ENCODE peak calls at places on chromosomes 3 and 15, in six cellular contexts. One of them, this sample, is unnamed.

GRCh38 chr15:27884726-27885125 is 214.4 kb downstream of the OCA2 start:
- DNase-seq in suprapubic skin: no peak
- DNase-seq in A549: no peak
- DNase-seq in heart left ventricle: no peak
- DNase-seq in MM.1S: no peak
- DNase-seq in cardiac fibroblast: no peak
- DNase-seq in this sample: no peak

GRCh38 chr15:43095708-43096347 is 10.0 kb downstream of the UBR1 start:
- DNase-seq in A549: no peak
- DNase-seq in cardiac fibroblast: peak
- DNase-seq in MM.1S: no peak
- DNase-seq in suprapubic skin: no peak
- DNase-seq in heart left ventricle: no peak
- DNase-seq in this sample: no peak

GRCh38 chr3:111944377-111944776 is 34.4 kb upstream of the ABHD10 start:
- DNase-seq in cardiac fibroblast: peak
- DNase-seq in heart left ventricle: no peak
- DNase-seq in A549: no peak
- DNase-seq in suprapubic skin: no peak
- DNase-seq in MM.1S: no peak
- DNase-seq in this sample: no peak

GRCh38 chr3:33437556-33438283 is 2.5 kb downstream of the UBP1 start:
- DNase-seq in cardiac fibroblast: peak
- DNase-seq in MM.1S: no peak
- DNase-seq in suprapubic skin: no peak
- DNase-seq in heart left ventricle: peak
- DNase-seq in A549: no peak
- DNase-seq in this sample: no peak

GRCh38 chr3:181935915-181936314 is 224.2 kb downstream of the SOX2 start:
- DNase-seq in heart left ventricle: no peak
- DNase-seq in suprapubic skin: no peak
- DNase-seq in A549: no peak
- DNase-seq in MM.1S: no peak
- DNase-seq in cardiac fibroblast: no peak
- DNase-seq in this sample: no peak

GRCh38 chr15:74328331-74329056 is 39.0 kb downstream of the CYP11A1 start:
- DNase-seq in cardiac fibroblast: no peak
- DNase-seq in suprapubic skin: no peak
- DNase-seq in heart left ventricle: no peak
- DNase-seq in A549: no peak
- DNase-seq in MM.1S: no peak
- DNase-seq in this sample: no peak

GRCh38 chr15:67397139-67397538 is 123.8 kb upstream of the C15orf61 start:
- DNase-seq in heart left ventricle: no peak
- DNase-seq in A549: no peak
- DNase-seq in MM.1S: no peak
- DNase-seq in cardiac fibroblast: no peak
- DNase-seq in suprapubic skin: no peak
- DNase-seq in this sample: no peak

GRCh38 chr3:171646357-171647133 is 163.7 kb downstream of the PLD1 start:
- DNase-seq in suprapubic skin: no peak
- DNase-seq in cardiac fibroblast: peak
- DNase-seq in MM.1S: peak
- DNase-seq in A549: peak
- DNase-seq in heart left ventricle: peak
- DNase-seq in this sample: no peak

GRCh38 chr15:67156426-67156825 is 91.0 kb downstream of the SMAD3 start:
- DNase-seq in heart left ventricle: no peak
- DNase-seq in suprapubic skin: no peak
- DNase-seq in A549: no peak
- DNase-seq in MM.1S: no peak
- DNase-seq in cardiac fibroblast: no peak
- DNase-seq in this sample: no peak

GRCh38 chr3:66816110-66816761 is 181.9 kb upstream of the KBTBD8 start:
- DNase-seq in cardiac fibroblast: peak
- DNase-seq in A549: peak
- DNase-seq in suprapubic skin: no peak
- DNase-seq in heart left ventricle: no peak
- DNase-seq in MM.1S: peak
- DNase-seq in this sample: no peak

GRCh38 chr15:95458736-95459135 is 871.8 kb upstream of the NR2F2 start:
- DNase-seq in A549: no peak
- DNase-seq in heart left ventricle: no peak
- DNase-seq in suprapubic skin: no peak
- DNase-seq in MM.1S: no peak
- DNase-seq in cardiac fibroblast: no peak
- DNase-seq in this sample: no peak

GRCh38 chr3:31943041-31943440 is 38.0 kb downstream of the OSBPL10 start:
- DNase-seq in A549: no peak
- DNase-seq in heart left ventricle: no peak
- DNase-seq in suprapubic skin: no peak
- DNase-seq in MM.1S: no peak
- DNase-seq in cardiac fibroblast: peak
- DNase-seq in this sample: no peak

GRCh38 chr15:49644364-49644794 is 23.5 kb downstream of the DTWD1 start:
- DNase-seq in heart left ventricle: no peak
- DNase-seq in A549: no peak
- DNase-seq in MM.1S: no peak
- DNase-seq in cardiac fibroblast: no peak
- DNase-seq in suprapubic skin: no peak
- DNase-seq in this sample: no peak

GRCh38 chr3:190458040-190458439 is 8.3 kb upstream of the TMEM207 start:
- DNase-seq in heart left ventricle: no peak
- DNase-seq in MM.1S: no peak
- DNase-seq in suprapubic skin: no peak
- DNase-seq in A549: no peak
- DNase-seq in cardiac fibroblast: peak
- DNase-seq in this sample: no peak

GRCh38 chr3:190455843-190456242 is 6.1 kb upstream of the TMEM207 start:
- DNase-seq in cardiac fibroblast: no peak
- DNase-seq in MM.1S: no peak
- DNase-seq in heart left ventricle: no peak
- DNase-seq in A549: no peak
- DNase-seq in suprapubic skin: no peak
- DNase-seq in this sample: no peak

DNA sequence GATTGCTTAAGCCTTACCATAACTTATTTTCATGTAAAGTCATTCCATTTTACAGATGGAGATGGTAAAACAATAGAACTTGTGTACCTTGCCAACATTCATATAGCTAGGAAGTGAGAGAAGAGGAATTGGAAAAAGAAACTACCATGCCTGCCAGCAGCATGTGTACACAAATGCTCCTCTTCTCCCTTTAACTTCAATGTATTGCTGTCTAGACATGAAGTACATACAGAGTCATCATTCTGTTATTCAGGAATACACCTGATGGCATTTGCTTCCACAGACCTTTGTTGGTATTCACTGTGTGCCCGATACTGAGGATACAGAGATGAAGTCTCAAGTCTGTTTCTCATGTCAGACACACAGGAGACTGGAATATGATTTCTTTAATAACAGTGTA is 7.1 kb upstream of the TMEM207 start:
- DNase-seq in MM.1S: no peak
- DNase-seq in heart left ventricle: no peak
- DNase-seq in suprapubic skin: no peak
- DNase-seq in cardiac fibroblast: no peak
- DNase-seq in A549: no peak
- DNase-seq in this sample: no peak
- TF ChIP-seq CTCF in MM.1S: no peak
- TF ChIP-seq CTCF in heart left ventricle: no peak
- TF ChIP-seq CTCF in suprapubic skin: no peak
- TF ChIP-seq CTCF in cardiac fibroblast: no peak
- TF ChIP-seq CTCF in A549: no peak
- TF ChIP-seq CTCF in this sample: no peak

DNA sequence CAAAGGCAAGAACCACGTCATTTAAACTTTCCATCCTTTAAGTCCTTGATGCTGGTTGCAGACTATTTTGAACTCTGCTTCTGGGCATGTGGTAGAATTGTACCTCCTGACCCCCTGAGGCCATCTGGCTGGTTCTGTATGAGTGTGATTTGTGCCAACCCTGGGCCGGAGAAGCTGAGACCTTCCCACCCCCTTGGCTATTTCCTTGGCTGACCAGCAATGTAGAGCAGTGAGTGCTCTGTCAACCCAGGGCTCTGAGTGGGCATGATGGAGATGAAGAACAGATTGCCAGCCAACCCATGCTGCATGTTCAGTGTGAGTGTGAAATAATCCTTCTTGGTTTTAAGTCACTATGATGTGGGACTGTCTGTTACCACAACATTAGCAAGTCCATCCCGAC is 82.1 kb upstream of the RASGRP1 start:
- DNase-seq in cardiac fibroblast: no peak
- DNase-seq in A549: no peak
- DNase-seq in heart left ventricle: no peak
- DNase-seq in suprapubic skin: no peak
- DNase-seq in MM.1S: no peak
- DNase-seq in this sample: no peak
- H3K4me3 ChIP-seq in cardiac fibroblast: no peak
- H3K4me3 ChIP-seq in A549: no peak
- H3K4me3 ChIP-seq in heart left ventricle: no peak
- H3K4me3 ChIP-seq in suprapubic skin: no peak
- H3K4me3 ChIP-seq in MM.1S: no peak
- H3K4me3 ChIP-seq in this sample: no peak

GRCh38 chr15:93219859-93220258 is 130.8 kb upstream of the RGMA start:
- DNase-seq in heart left ventricle: no peak
- DNase-seq in cardiac fibroblast: no peak
- DNase-seq in suprapubic skin: no peak
- DNase-seq in A549: no peak
- DNase-seq in MM.1S: no peak
- DNase-seq in this sample: no peak

GRCh38 chr15:93213281-93213680 is 124.3 kb upstream of the RGMA start:
- DNase-seq in suprapubic skin: no peak
- DNase-seq in cardiac fibroblast: no peak
- DNase-seq in A549: no peak
- DNase-seq in MM.1S: no peak
- DNase-seq in heart left ventricle: peak
- DNase-seq in this sample: no peak

GRCh38 chr15:93212578-93212977 is 123.6 kb upstream of the RGMA start:
- DNase-seq in MM.1S: no peak
- DNase-seq in heart left ventricle: no peak
- DNase-seq in cardiac fibroblast: no peak
- DNase-seq in suprapubic skin: no peak
- DNase-seq in A549: no peak
- DNase-seq in this sample: no peak

GRCh38 chr15:93221754-93222153 is 132.7 kb upstream of the RGMA start:
- DNase-seq in suprapubic skin: no peak
- DNase-seq in A549: no peak
- DNase-seq in heart left ventricle: no peak
- DNase-seq in MM.1S: no peak
- DNase-seq in cardiac fibroblast: no peak
- DNase-seq in this sample: no peak

DNA sequence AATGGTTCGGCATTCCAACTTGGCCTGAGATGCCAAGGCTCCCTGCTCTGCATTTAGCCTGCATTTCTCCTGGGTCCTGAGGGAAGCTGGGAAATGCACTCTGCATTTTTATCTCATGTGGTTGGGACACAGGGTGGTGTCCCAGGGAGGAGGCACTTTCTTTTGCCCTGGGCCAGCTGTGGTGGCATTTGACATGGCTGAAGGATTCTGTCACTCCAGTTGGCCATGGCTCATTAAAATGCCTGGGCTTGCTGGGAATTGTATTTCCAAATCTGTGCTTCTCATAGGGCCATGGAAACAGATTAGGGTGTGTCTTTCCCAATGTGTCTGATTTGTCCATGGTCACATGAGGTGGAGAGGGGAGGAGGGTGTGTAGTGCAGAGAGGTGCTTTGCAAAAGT is 128.3 kb upstream of the RGMA start:
- DNase-seq in MM.1S: no peak
- DNase-seq in heart left ventricle: peak
- DNase-seq in cardiac fibroblast: no peak
- DNase-seq in A549: no peak
- DNase-seq in suprapubic skin: no peak
- DNase-seq in this sample: no peak
- TF ChIP-seq CTCF in MM.1S: no peak
- TF ChIP-seq CTCF in heart left ventricle: no peak
- TF ChIP-seq CTCF in cardiac fibroblast: no peak
- TF ChIP-seq CTCF in A549: no peak
- TF ChIP-seq CTCF in suprapubic skin: no peak
- TF ChIP-seq CTCF in this sample: no peak

GRCh38 chr3:195909645-195910498 is 1.5 kb upstream of the TNK2 start:
- DNase-seq in MM.1S: peak
- DNase-seq in cardiac fibroblast: peak
- DNase-seq in suprapubic skin: peak
- DNase-seq in A549: peak
- DNase-seq in heart left ventricle: peak
- DNase-seq in this sample: peak

GRCh38 chr3:195910499-195910845 is 2.1 kb upstream of the TNK2 start:
- DNase-seq in A549: no peak
- DNase-seq in cardiac fibroblast: no peak
- DNase-seq in suprapubic skin: no peak
- DNase-seq in MM.1S: no peak
- DNase-seq in heart left ventricle: no peak
- DNase-seq in this sample: no peak

GRCh38 chr3:195911946-195912270 is 3.6 kb upstream of the TNK2 start:
- DNase-seq in cardiac fibroblast: no peak
- DNase-seq in MM.1S: no peak
- DNase-seq in A549: no peak
- DNase-seq in heart left ventricle: no peak
- DNase-seq in suprapubic skin: no peak
- DNase-seq in this sample: no peak

GRCh38 chr3:195909294-195909644 is 918 bp upstream of the TNK2 start:
- DNase-seq in heart left ventricle: no peak
- DNase-seq in cardiac fibroblast: no peak
- DNase-seq in MM.1S: no peak
- DNase-seq in suprapubic skin: no peak
- DNase-seq in A549: peak
- DNase-seq in this sample: no peak

GRCh38 chr3:195911041-195911945 is 2.9 kb upstream of the TNK2 start:
- DNase-seq in MM.1S: no peak
- DNase-seq in cardiac fibroblast: no peak
- DNase-seq in A549: no peak
- DNase-seq in suprapubic skin: no peak
- DNase-seq in heart left ventricle: no peak
- DNase-seq in this sample: peak
- H3K4me3 ChIP-seq in MM.1S: no peak
- H3K4me3 ChIP-seq in cardiac fibroblast: no peak
- H3K4me3 ChIP-seq in A549: no peak
- H3K4me3 ChIP-seq in suprapubic skin: peak
- H3K4me3 ChIP-seq in heart left ventricle: no peak
- H3K4me3 ChIP-seq in this sample: no peak

GRCh38 chr3:194585880-194586281 is 47.3 kb downstream of the TMEM44 start:
- DNase-seq in cardiac fibroblast: no peak
- DNase-seq in MM.1S: no peak
- DNase-seq in suprapubic skin: no peak
- DNase-seq in A549: no peak
- DNase-seq in heart left ventricle: no peak
- DNase-seq in this sample: no peak
- TF ChIP-seq CTCF in cardiac fibroblast: no peak
- TF ChIP-seq CTCF in MM.1S: no peak
- TF ChIP-seq CTCF in suprapubic skin: no peak
- TF ChIP-seq CTCF in A549: no peak
- TF ChIP-seq CTCF in heart left ventricle: no peak
- TF ChIP-seq CTCF in this sample: no peak